ENCODE peak calls at places on chromosome 2, in ten cellular contexts. W is T-helper 2 cell; Z is NCI-H510A; Q is stimulated activated CD8-positive, alpha-beta memory T cell treated with anti-CD3 and anti-CD28 coated beads, Interleukin-7, amount 100 ng/mL, for 24 hours; S is BJ; D is GOT3; A is posterior cingulate gyrus; T is midbrain; O is GM20000; R is GM12891. H is an unnamed sample.

GRCh38 chr2:207257291-207258190 is 91.8 kb upstream of the KLF7 start:
- DNase-seq in A (no peak), Q (no peak), T (no peak), S (no peak), D (no peak), R (no peak), Z (peak), W (no peak), O (no peak), H (no peak)

GRCh38 chr2:216691210-216691741 is 4.1 kb downstream of the IGFBP5 start:
- DNase-seq in R (no peak), S (no peak), T (peak), O (peak), Z (peak), Q (no peak), W (peak), D (no peak), A (peak), H (no peak)

GRCh38 chr2:135904590-135904989 is 28.3 kb upstream of the MCM6 start:
- DNase-seq in R (no peak), O (no peak), Z (no peak), Q (no peak), T (no peak), D (no peak), S (peak), W (peak), A (no peak), H (no peak)

GRCh38 chr2:52844701-52845423 is 922.7 kb upstream of the CHAC2 start:
- DNase-seq in S (no peak), A (no peak), Z (no peak), O (no peak), D (no peak), W (no peak), R (no peak), T (no peak), Q (no peak), H (no peak)

GRCh38 chr2:239883326-239884050 is 141.7 kb downstream of the NDUFA10 start:
- DNase-seq in O (no peak), A (no peak), S (no peak), R (no peak), Q (no peak), Z (no peak), W (no peak), T (no peak), D (no peak), H (peak)

GRCh38 chr2:34188464-34188863 is 589.4 kb upstream of the FAM98A start:
- DNase-seq in D (no peak), Z (no peak), S (no peak), Q (no peak), W (no peak), A (no peak), R (no peak), O (no peak), T (no peak), H (no peak)

GRCh38 chr2:178413472-178414265 is 37.3 kb downstream of the PRKRA start:
- DNase-seq in Z (peak), D (no peak), W (peak), O (peak), A (peak), R (peak), S (no peak), Q (peak), T (peak), H (peak)

GRCh38 chr2:25314514-25315315 is 27.0 kb downstream of the DNMT3A start:
- DNase-seq in W (peak), A (peak), R (peak), Z (peak), O (peak), T (peak), D (peak), S (no peak), Q (peak), H (peak)

GRCh38 chr2:233976690-233977294 is 59.6 kb downstream of the TRPM8 start:
- DNase-seq in T (peak), W (peak), Z (no peak), S (no peak), Q (no peak), O (peak), A (no peak), D (no peak), R (no peak), H (no peak)

GRCh38 chr2:26245231-26245732 is 543 bp downstream of the HADHB start:
- DNase-seq in S (no peak), Z (no peak), D (no peak), R (no peak), Q (peak), W (peak), O (peak), T (peak), A (no peak), H (peak)

GRCh38 chr2:96116879-96117533 is 635 bp upstream of the ADRA2B start:
- DNase-seq in R (peak), Z (no peak), S (no peak), D (no peak), W (peak), T (peak), Q (no peak), O (peak), A (peak), H (peak)

GRCh38 chr2:1569879-1570450 is 156.7 kb downstream of the TPO start:
- DNase-seq in W (no peak), R (no peak), S (no peak), T (no peak), A (no peak), Z (no peak), Q (no peak), O (no peak), D (no peak), H (no peak)

GRCh38 chr2:74009577-74009976 is 24.9 kb downstream of the TET3 start:
- DNase-seq in Z (no peak), O (no peak), T (no peak), R (no peak), Q (no peak), D (no peak), W (no peak), A (no peak), S (no peak), H (no peak)

GRCh38 chr2:47003641-47004427 is 88.2 kb upstream of the MCFD2 start:
- DNase-seq in T (no peak), Z (no peak), Q (no peak), O (no peak), D (no peak), A (no peak), W (no peak), R (no peak), S (no peak), H (no peak)

GRCh38 chr2:113078350-113078839 is 10.6 kb downstream of the IL1F10 start:
- DNase-seq in A (no peak), Q (no peak), D (peak), O (no peak), S (no peak), W (no peak), Z (no peak), T (no peak), R (no peak), H (no peak)

GRCh38 chr2:104758199-104758620 is 95.7 kb upstream of the POU3F3 start:
- DNase-seq in T (peak), O (no peak), D (no peak), Q (no peak), S (no peak), Z (peak), A (no peak), W (no peak), R (no peak), H (no peak)